ENCODE peak calls at places on chromosomes 7 and 10, in eight cellular contexts. Z, K, W, H, N, C, J and S are unnamed samples.

GRCh38 chr10:6465854-6466524 is 114.1 kb downstream of the PRKCQ start:
- DNase-seq in W (no peak), C (no peak), J (no peak), H (no peak), K (no peak), N (no peak), Z (no peak), S (no peak)

GRCh38 chr7:69781412-69781846 is 183.2 kb downstream of the AUTS2 start:
- DNase-seq in W (peak; percentile 32), H (no peak), N (no peak), K (no peak), J (no peak), C (peak; percentile 53), Z (no peak), S (no peak)

GRCh38 chr10:43808136-43808535 is 159.5 kb upstream of the ZNF32 start:
- DNase-seq in K (no peak), W (no peak), J (no peak), C (peak; percentile 10), Z (no peak), N (no peak), H (no peak), S (no peak)

GRCh38 chr7:41716691-41717090 is 13.8 kb upstream of the INHBA start:
- DNase-seq in N (no peak), C (peak; percentile 58), K (no peak), W (no peak), Z (no peak), J (no peak), H (no peak), S (no peak)

GRCh38 chr10:93437946-93438795 is 44.0 kb downstream of the MYOF start:
- DNase-seq in W (peak; percentile 47), C (peak; percentile 74), H (peak; percentile 73), Z (no peak), N (no peak), K (no peak), J (no peak), S (no peak)

GRCh38 chr10:62619409-62619730 is 185.2 kb upstream of the ADO start:
- DNase-seq in C (no peak), N (no peak), W (no peak), H (no peak), J (no peak), K (no peak), Z (no peak), S (no peak)

GRCh38 chr7:90660100-90660499 is 64.0 kb downstream of the CDK14 start:
- DNase-seq in C (no peak), W (no peak), Z (no peak), N (no peak), J (no peak), H (no peak), K (no peak), S (no peak)

GRCh38 chr7:70498232-70498631 is 633.7 kb upstream of the GALNT17 start:
- DNase-seq in J (no peak), H (no peak), C (no peak), Z (no peak), K (no peak), N (no peak), W (no peak), S (no peak)

GRCh38 chr7:92634924-92635519 is 44.8 kb upstream of the FAM133B start:
- DNase-seq in N (peak; percentile 39), Z (peak; percentile 70), C (peak; percentile 84), K (no peak), J (peak; percentile 17), H (no peak), W (peak; percentile 41), S (peak; percentile 27)

GRCh38 chr10:131127122-131127589 is 184.4 kb downstream of the TCERG1L start:
- DNase-seq in Z (no peak), H (no peak), K (no peak), C (no peak), N (no peak), J (no peak), W (no peak), S (no peak)

GRCh38 chr7:158461824-158462223 is 125.8 kb downstream of the PTPRN2 start:
- DNase-seq in H (no peak), K (no peak), Z (no peak), J (no peak), W (no peak), C (no peak), N (no peak), S (no peak)

GRCh38 chr10:96275685-96276418 is 4.5 kb upstream of the BLNK start:
- DNase-seq in N (no peak), K (no peak), C (no peak), J (no peak), W (no peak), Z (no peak), H (no peak), S (no peak)

GRCh38 chr7:99789441-99790070 is 5.6 kb upstream of the CYP3A4 start:
- DNase-seq in K (no peak), J (no peak), N (no peak), H (no peak), Z (no peak), W (no peak), C (peak; percentile 60), S (no peak)

GRCh38 chr10:33091186-33091585 is 133.2 kb upstream of the ITGB1 start:
- DNase-seq in H (no peak), J (no peak), Z (no peak), C (no peak), W (no peak), N (no peak), K (no peak), S (no peak)

GRCh38 chr7:101536232-101536631 is 92.9 kb downstream of the MYL10 start:
- DNase-seq in J (no peak), N (no peak), C (no peak), W (no peak), H (no peak), K (no peak), Z (no peak), S (peak; percentile 79)

GRCh38 chr10:94150541-94151184 is 156.9 kb downstream of the PLCE1 start:
- DNase-seq in Z (no peak), H (no peak), W (no peak), C (no peak), N (no peak), J (no peak), K (no peak), S (no peak)

GRCh38 chr7:128031901-128032604 is 816 bp upstream of the LRRC4 start:
- DNase-seq in K (peak; percentile 48), Z (no peak), N (no peak), H (peak; percentile 80), J (no peak), C (peak; percentile 97), W (peak; percentile 89), S (peak; percentile 92)

GRCh38 chr10:32151876-32152275 is 95.7 kb upstream of the KIF5B start:
- DNase-seq in H (no peak), N (no peak), C (peak; percentile 68), J (no peak), W (no peak), K (no peak), Z (no peak), S (no peak)

GRCh38 chr10:114284346-114285071 is 45.5 kb downstream of the VWA2 start:
- DNase-seq in N (no peak), W (no peak), H (no peak), C (no peak), K (no peak), J (no peak), Z (no peak), S (no peak)

GRCh38 chr10:105840288-105840770 is 1199.2 kb downstream of the SORCS3 start:
- DNase-seq in N (no peak), J (no peak), Z (no peak), H (no peak), W (no peak), K (no peak), C (no peak), S (no peak)

GRCh38 chr10:105834261-105835059 is 1193.4 kb downstream of the SORCS3 start:
- DNase-seq in K (no peak), Z (no peak), C (no peak), W (no peak), N (no peak), H (no peak), J (no peak), S (no peak)

DNA sequence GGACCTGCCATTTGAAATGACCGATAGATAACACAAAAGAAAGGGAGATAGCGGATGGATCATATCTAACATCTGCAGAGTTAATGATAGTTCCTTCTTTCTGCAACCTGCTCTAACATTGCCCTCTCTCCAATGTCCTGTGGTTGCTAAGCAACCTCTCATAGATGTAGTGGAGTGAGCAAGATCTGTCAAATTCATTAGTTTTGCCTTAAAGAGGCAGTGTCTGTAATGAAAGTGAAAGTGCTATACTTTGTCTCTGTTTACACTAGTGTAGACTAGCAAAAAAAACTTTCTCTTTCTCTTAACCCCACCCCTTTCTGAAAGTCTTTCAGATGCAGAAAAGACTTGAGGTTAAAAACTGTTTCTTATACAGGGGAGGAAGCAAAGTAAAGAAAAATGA is 1196.9 kb downstream of the SORCS3 start:
- DNase-seq in C (peak; percentile 13), Z (peak; percentile 11), K (peak; percentile 42), W (peak; percentile 20), J (peak; percentile 48), H (peak; percentile 25), N (no peak), S (peak; percentile 10)
- TF ChIP-seq EZH2phosphoT487 in C (no peak), Z (no peak), K (no peak), W (no peak), J (no peak), H (no peak), N (no peak), S (no peak)

GRCh38 chr10:75042292-75042974 is 69.0 kb upstream of the SAMD8 start:
- DNase-seq in K (no peak), Z (peak; percentile 93), J (no peak), H (no peak), N (no peak), C (peak; percentile 83), W (no peak), S (no peak)
- TF ChIP-seq EZH2phosphoT487 in K (no peak), Z (no peak), J (no peak), H (no peak), N (no peak), C (no peak), W (no peak), S (no peak)

GRCh38 chr10:112379635-112380296 is 5.8 kb downstream of the ACSL5 start:
- DNase-seq in Z (peak; percentile 55), H (no peak), N (peak; percentile 99), K (no peak), J (no peak), C (peak; percentile 43), W (peak; percentile 76), S (no peak)
- TF ChIP-seq EZH2phosphoT487 in Z (no peak), H (no peak), N (no peak), K (no peak), J (no peak), C (no peak), W (no peak), S (no peak)

DNA sequence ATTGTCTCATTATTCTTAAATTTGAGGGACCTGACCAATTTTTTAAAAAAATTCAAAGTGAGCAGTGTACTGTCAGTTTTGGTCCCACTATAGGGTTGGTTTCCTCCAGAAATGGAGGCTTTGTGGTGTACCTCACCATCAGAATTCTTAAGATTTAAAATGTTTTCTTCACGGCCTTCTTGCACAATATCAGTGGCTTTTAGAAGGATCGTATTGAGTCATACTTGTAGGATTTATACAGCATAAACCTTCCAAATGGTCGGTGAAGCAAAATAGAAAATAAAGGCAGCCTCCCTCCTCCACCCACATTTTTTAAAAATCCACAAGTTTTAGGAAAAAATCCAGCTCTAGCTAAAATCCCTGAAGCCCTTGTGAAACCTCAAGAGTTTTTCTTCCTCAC is 126.4 kb downstream of the RNLS start:
- DNase-seq in J (no peak), W (no peak), N (no peak), K (no peak), Z (no peak), C (peak; percentile 60), H (no peak), S (no peak)
- TF ChIP-seq EZH2phosphoT487 in J (no peak), W (no peak), N (no peak), K (no peak), Z (no peak), C (no peak), H (no peak), S (no peak)